ENCODE peak calls at places on chromosomes 2 and 18, in five cellular contexts. Z is spleen, P is left ventricle myocardium inferior, D is adipocyte, S is stomach. C is an unnamed sample. For H3K9me3 and H3K4me1, the result is how much of the 10 kb centered on the place peaks cover.

GRCh38 chr2:181786371-181787228 is 104.9 kb upstream of the ITPRID2 start:
- DNase-seq in Z (no peak), P (no peak), D (no peak), S (no peak), C (no peak)

GRCh38 chr2:101467306-101467705 is 7.6 kb downstream of the RFX8 start:
- DNase-seq in Z (no peak), P (no peak), D (no peak), S (no peak), C (no peak)

GRCh38 chr2:4674007-4674406 is 970.6 kb downstream of the DCDC2C start:
- DNase-seq in Z (peak), P (no peak), D (no peak), S (no peak), C (no peak)

GRCh38 chr2:81647715-81648114 is 1343.2 kb upstream of the LRRTM1 start:
- DNase-seq in Z (no peak), P (no peak), D (no peak), S (no peak), C (no peak)

GRCh38 chr2:16179701-16180402 is 239.5 kb downstream of the MYCN start:
- DNase-seq in Z (no peak), P (no peak), D (no peak), S (peak), C (no peak)

GRCh38 chr2:154437104-154437503 is 261.4 kb upstream of the KCNJ3 start:
- DNase-seq in Z (no peak), P (no peak), D (no peak), S (no peak), C (no peak)

GRCh38 chr18:7923105-7923504 is 356.0 kb downstream of the PTPRM start:
- DNase-seq in Z (no peak), P (no peak), D (no peak), S (no peak), C (no peak)

GRCh38 chr2:42922790-42923631 is 130.6 kb upstream of the HAAO start:
- DNase-seq in Z (no peak), P (no peak), D (peak), S (no peak), C (no peak)

DNA sequence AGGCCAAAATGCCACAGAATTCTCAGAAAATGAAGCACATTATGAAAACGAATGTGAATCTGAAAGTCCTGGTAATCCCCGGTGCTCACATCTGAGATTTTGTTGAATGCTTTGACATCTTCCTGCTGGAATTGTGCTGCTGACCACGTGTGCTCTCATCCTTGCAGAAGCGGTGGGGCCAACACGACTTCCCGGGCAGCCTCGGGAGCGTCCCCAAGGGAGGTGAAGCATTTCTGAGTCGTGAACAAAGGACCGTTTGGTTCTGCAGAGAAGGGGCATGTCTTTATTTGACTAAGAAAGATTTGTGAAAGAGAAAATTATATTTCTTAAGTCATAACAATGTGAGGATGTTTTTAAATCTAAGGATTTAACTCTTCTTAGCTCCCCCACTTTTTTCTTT is 336.8 kb downstream of the EIPR1 start:
- DNase-seq in Z (no peak), P (peak), D (no peak), S (no peak), C (no peak)
- H3K9me3 ChIP-seq in Z (under half), P (under half), D (under half), S (under half), C (under half)

DNA sequence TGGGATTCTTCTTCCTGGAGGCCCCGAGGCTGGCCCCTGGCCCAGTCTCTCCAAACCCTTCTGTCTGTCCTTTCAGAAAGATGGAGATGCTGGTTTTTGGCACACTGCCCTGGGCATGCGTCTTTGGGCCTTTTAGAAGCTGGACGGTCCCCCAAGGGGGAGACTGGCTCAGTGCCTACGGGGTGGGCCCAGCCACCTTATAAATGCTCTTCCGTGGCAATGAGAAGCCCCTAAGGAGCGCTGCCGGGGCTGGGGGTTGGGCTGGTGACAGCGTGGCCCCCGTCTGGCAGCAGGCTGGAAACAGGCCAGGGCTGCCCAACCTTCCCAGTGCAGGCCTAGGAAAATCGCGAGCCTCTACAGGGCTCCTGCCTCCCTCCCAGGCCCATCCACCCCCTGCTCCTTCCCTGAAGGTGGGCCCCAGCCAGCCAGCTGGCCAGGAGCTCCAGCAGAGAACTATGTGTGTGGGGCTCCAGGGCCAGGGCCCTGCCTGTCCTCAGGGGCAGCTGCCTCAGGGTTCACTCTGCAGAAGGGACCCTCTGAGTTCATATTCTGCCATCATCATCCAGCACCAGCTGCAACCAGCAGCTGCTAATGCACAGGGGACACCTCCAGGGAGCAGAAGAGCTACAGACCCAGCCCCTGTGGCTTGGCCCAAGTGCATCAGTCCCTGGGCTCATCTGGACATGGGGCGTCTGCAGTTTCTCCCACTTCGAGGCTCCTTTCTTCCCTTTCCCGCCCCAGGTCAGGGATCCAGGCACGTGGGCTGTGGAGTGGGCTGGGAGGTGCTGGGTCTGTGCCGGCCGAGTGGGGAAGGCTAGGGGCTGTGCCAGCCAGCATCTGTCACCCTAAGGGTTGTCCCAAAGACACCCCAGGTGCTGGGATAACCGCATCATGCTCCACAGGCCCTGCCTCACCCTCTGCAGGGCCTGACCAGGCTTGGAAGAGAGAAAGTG is 107.7 kb upstream of the OTOS start:
- DNase-seq in Z (peak), P (no peak), D (no peak), S (peak), C (no peak)
- H3K4me1 ChIP-seq in Z (under half), P (under half), D (under half), S (under half), C (under half)

GRCh38 chr18:75350440-75350839 is 77.1 kb downstream of the SMIM21 start:
- DNase-seq in Z (no peak), P (no peak), D (no peak), S (no peak), C (peak)

GRCh38 chr18:75351409-75351808 is 76.1 kb downstream of the SMIM21 start:
- DNase-seq in Z (no peak), P (no peak), D (no peak), S (no peak), C (no peak)

GRCh38 chr18:75353357-75353756 is 74.1 kb downstream of the SMIM21 start:
- DNase-seq in Z (no peak), P (no peak), D (no peak), S (no peak), C (no peak)

GRCh38 chr18:75346671-75347070 is 80.8 kb downstream of the SMIM21 start:
- DNase-seq in Z (no peak), P (no peak), D (no peak), S (no peak), C (no peak)

DNA sequence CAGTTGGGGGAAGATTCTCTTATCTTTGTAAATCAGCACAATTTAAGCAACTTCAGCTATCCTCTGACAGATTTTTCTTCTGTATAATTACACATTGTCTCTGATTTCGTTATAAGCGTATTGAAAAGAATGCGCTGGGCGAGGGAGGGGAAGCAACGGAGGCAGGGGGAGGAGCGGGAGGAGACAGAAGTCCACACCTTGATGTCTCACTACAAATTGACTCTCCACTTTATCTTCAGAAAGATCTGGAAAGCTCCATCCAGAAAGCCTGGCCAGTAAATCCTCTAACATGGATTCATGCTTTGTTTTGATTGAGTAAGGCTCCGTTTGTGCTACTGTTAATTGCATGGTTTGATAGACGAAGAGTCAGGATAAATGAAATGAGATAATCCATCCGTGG is 76.6 kb downstream of the SMIM21 start:
- DNase-seq in Z (no peak), P (no peak), D (no peak), S (no peak), C (no peak)
- H3K9me3 ChIP-seq in Z (under half), P (under half), D (under half), S (under half), C (under half)

DNA sequence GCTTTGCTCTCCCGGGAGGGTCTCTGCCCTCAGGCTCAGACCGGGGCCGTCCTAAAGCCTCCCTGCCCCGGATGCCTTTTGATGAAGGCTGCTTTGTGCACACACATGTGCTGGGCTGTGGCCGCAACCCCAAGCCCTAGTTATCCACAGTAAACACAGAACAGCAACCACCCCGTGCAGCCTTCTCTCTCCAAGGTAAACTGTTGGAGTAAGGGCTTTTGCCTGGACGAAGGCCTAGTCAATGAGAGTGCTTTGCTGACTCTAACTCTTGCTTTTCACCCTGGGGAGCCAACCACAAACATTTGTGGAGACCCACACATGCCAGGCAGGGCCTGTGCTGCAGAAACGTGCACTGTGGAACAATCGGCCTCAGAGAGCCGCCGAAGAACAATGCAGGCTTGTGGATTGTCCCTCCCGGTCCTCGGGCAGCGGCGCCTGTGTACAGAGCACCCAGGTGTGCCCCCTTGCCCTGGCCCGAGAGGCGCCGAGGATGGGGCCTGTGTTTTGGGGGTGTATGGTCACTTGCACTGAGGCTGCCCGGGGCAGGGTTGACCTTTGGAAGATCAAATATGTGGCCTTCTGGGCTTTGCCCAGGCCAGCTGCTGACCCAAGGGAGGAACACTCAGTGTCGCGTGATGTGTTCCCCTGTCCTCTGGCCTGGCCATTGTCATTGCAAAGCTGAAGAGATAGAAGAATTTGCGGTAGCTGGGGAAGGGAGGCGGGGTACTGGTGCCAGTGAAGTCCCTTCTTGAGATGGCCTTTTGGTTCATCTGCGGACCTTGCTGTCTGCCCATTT is 37.0 kb downstream of the CTIF start:
- DNase-seq in Z (peak), P (no peak), D (no peak), S (peak), C (no peak)
- H3K4me1 ChIP-seq in Z (under half), P (under half), D (under half), S (under half), C (under half)